ENCODE peak calls at places on chromosomes 2 and 18, in four cellular contexts. B is K562, R is GM12878, I is H1. C is an unnamed sample.

GRCh38 chr2:75138528-75138927 is 60.8 kb downstream of the TACR1 start:
- DNase-seq in B (no peak), R (no peak), I (no peak), C (no peak)

GRCh38 chr2:240599141-240599583 is 12.6 kb downstream of the CAPN10 start:
- DNase-seq in B (no peak), R (no peak), I (no peak), C (no peak)

GRCh38 chr18:63736856-63737255 is 34.1 kb downstream of the SERPINB11 start:
- DNase-seq in B (no peak), R (no peak), I (no peak), C (peak; percentile 41)

GRCh38 chr2:81706856-81707255 is 1402.3 kb upstream of the LRRTM1 start:
- DNase-seq in B (no peak), R (no peak), I (no peak), C (no peak)

GRCh38 chr2:162435676-162436075 is 91.7 kb downstream of the GCA start:
- DNase-seq in B (no peak), R (no peak), I (no peak), C (no peak)

GRCh38 chr2:181955010-181955409 is 30.6 kb upstream of the PPP1R1C start:
- DNase-seq in B (no peak), R (no peak), I (no peak), C (peak; percentile 82)

GRCh38 chr18:69365658-69366057 is 35.0 kb upstream of the DOK6 start:
- DNase-seq in B (no peak), R (no peak), I (no peak), C (no peak)

GRCh38 chr18:71252351-71252862 is 963.6 kb downstream of the SOCS6 start:
- DNase-seq in B (no peak), R (no peak), I (no peak), C (no peak)

GRCh38 chr2:64124571-64124970 is 19.6 kb downstream of the PELI1 start:
- DNase-seq in B (no peak), R (no peak), I (no peak), C (no peak)

GRCh38 chr2:62266433-62267038 is 70.6 kb downstream of the B3GNT2 start:
- DNase-seq in B (peak; percentile 18), R (no peak), I (peak; percentile 51), C (peak; percentile 76)

GRCh38 chr2:203436496-203436895 is 98.6 kb downstream of the RAPH1 start:
- DNase-seq in B (no peak), R (no peak), I (no peak), C (no peak)
- TF ChIP-seq CHD1 in B (no peak), R (no peak), I (no peak), C (no peak)

GRCh38 chr18:13570856-13571495 is 155.4 kb downstream of the FAM210A start:
- DNase-seq in B (no peak), R (no peak), I (no peak), C (peak; percentile 7)
- TF ChIP-seq CHD1 in B (no peak), R (no peak), I (no peak), C (no peak)

DNA sequence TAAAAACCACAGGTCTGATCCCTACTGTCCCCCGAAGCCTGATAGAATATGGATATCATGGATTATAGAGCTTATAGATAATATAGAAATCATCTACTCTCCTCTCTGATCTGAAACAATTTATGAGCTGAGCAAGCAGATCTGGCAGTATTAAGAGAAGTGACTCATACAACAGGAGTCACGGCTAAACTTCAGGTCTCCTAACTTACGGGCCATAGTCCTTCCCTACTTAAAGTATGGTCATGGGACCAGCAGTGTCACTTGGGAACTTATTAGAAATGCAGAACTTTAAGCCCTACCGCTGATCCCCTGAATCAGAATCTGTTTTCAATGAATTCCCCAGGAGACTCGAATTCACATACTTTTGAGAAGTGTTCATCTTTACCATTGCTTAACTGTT is 195.7 kb upstream of the FANCL start:
- DNase-seq in B (no peak), R (no peak), I (no peak), C (no peak)
- TF ChIP-seq CHD1 in B (no peak), R (no peak), I (no peak), C (no peak)

DNA sequence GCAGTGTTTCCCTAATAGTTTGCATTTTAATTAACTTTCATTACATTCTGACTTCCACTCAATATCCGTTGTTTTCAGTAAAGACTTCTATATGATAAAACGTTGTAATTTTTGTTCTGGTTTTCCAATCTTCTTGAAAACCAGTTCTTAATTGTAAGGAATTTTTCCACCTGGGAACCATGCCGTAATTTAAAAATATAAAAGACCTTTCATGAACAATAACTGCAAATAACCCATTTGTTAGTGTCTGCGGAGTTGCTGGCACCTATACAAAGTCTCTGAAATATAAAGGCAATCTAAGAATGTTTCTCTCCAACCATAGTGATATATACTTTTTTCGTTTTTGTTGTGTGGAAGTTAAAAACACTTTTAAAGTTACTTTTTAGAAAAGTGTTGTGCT is 7.7 kb upstream of the SATB2 start:
- DNase-seq in B (no peak), R (no peak), I (no peak), C (no peak)
- TF ChIP-seq CHD1 in B (no peak), R (no peak), I (no peak), C (no peak)

GRCh38 chr2:180571559-180571958 is 408.8 kb upstream of the UBE2E3 start:
- DNase-seq in B (no peak), R (no peak), I (no peak), C (peak; percentile 77)
- TF ChIP-seq CHD1 in B (no peak), R (no peak), I (no peak), C (no peak)

DNA sequence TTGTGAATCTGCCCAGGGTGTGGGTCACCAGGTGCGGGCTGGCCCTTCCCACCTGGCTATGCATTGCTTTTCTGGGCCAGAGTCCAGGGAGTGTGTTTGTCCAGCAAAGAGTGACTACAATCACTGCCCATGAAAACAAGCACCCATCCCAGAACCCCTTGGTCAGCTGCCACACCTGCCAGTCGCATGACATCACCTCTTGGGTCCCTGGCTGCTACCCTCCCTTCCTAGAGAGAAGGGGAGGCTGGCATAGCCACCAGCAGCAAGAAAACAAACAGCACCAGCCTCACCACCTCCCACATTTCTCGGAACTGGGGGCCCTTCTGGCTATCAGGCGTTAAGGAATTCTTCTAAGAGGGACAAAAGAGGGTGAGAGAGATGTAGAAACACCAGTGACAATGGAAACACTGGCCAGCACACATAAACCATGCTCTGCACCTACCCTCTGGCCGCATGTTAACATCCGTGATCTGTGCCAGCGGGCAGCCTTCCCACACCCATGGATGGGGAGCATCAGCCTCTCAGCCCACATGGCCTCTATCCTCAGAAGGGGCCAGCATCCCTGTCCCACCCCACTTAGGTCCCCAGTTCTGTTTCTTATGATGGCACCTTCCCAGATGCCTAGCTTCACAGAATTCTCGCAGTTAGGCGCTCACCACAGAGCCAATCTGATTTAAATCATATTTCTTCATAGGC is 109.7 kb upstream of the GLI2 start:
- DNase-seq in B (no peak), R (no peak), I (no peak), C (no peak)
- TF ChIP-seq CHD1 in B (no peak), R (no peak), I (no peak), C (no peak)

DNA sequence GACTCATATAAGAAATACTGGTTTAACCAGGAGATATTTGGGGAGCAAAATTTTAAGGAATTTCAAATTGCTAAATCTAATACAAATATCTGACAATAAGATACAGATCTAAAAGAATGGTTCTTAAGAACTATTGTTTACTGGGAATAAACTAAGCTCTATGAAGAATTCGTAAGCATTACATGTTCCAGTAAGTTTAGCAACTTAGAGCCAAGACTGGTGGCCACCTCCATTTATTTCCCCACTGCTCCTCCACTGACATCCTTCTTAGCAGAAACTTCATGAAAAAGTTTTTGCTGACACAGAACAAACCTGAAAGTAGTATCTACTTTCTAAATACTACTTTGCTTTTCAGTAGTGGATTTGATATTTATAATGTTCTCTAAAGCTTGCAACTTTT is 83.0 kb downstream of the ACSL3 start:
- DNase-seq in B (no peak), R (no peak), I (no peak), C (peak; percentile 63)
- TF ChIP-seq CHD1 in B (no peak), R (no peak), I (no peak), C (no peak)

C was measured in IMR-90.